ENCODE peak calls at places on chromosomes 2 and 18, in four cellular contexts. One of them, this sample, is unnamed.

GRCh38 chr18:4720498-4720897 is 265.4 kb upstream of the DLGAP1 start:
- DNase-seq in IMR-90: no peak
- DNase-seq in fibroblast of lung: no peak
- DNase-seq in thoracic aorta: no peak
- DNase-seq in this sample: no peak

GRCh38 chr2:112711356-112711755 is 9.5 kb upstream of the NT5DC4 start:
- DNase-seq in IMR-90: no peak
- DNase-seq in thoracic aorta: no peak
- DNase-seq in fibroblast of lung: no peak
- DNase-seq in this sample: no peak

GRCh38 chr2:119649364-119649917 is 29.6 kb upstream of the TMEM177 start:
- DNase-seq in IMR-90: peak; percentile 46
- DNase-seq in fibroblast of lung: peak; percentile 52
- DNase-seq in thoracic aorta: no peak
- DNase-seq in this sample: no peak

GRCh38 chr2:31270136-31270535 is 36.2 kb downstream of the EHD3 start:
- DNase-seq in thoracic aorta: no peak
- DNase-seq in fibroblast of lung: peak; percentile 24
- DNase-seq in IMR-90: peak; percentile 76
- DNase-seq in this sample: no peak

GRCh38 chr18:2906522-2907458 is 60.0 kb downstream of the EMILIN2 start:
- DNase-seq in thoracic aorta: no peak
- DNase-seq in IMR-90: no peak
- DNase-seq in fibroblast of lung: no peak
- DNase-seq in this sample: no peak

GRCh38 chr2:174711206-174711605 is 53.1 kb downstream of the CHRNA1 start:
- DNase-seq in thoracic aorta: no peak
- DNase-seq in fibroblast of lung: no peak
- DNase-seq in IMR-90: peak; percentile 84
- DNase-seq in this sample: no peak

GRCh38 chr2:236748385-236748784 is 178.8 kb downstream of the ACKR3 start:
- DNase-seq in IMR-90: no peak
- DNase-seq in thoracic aorta: no peak
- DNase-seq in fibroblast of lung: peak; percentile 25
- DNase-seq in this sample: no peak

GRCh38 chr2:165357758-165358157 is 111.7 kb upstream of the CSRNP3 start:
- DNase-seq in IMR-90: peak; percentile 74
- DNase-seq in thoracic aorta: no peak
- DNase-seq in fibroblast of lung: peak; percentile 87
- DNase-seq in this sample: no peak

GRCh38 chr2:46385786-46386577 is 88.8 kb downstream of the EPAS1 start:
- DNase-seq in fibroblast of lung: peak; percentile 88
- DNase-seq in IMR-90: peak; percentile 40
- DNase-seq in thoracic aorta: no peak
- DNase-seq in this sample: peak; percentile 59

GRCh38 chr2:208820289-208820688 is 413.7 kb downstream of the PTH2R start:
- DNase-seq in IMR-90: no peak
- DNase-seq in fibroblast of lung: no peak
- DNase-seq in thoracic aorta: no peak
- DNase-seq in this sample: no peak

GRCh38 chr18:29892960-29893558 is 1149.5 kb downstream of the DSC3 start:
- DNase-seq in fibroblast of lung: no peak
- DNase-seq in thoracic aorta: no peak
- DNase-seq in IMR-90: no peak
- DNase-seq in this sample: no peak
- TF ChIP-seq CTCF in fibroblast of lung: peak; percentile 33
- TF ChIP-seq CTCF in thoracic aorta: no peak
- TF ChIP-seq CTCF in IMR-90: peak; percentile 41
- TF ChIP-seq CTCF in this sample: peak; percentile 61

DNA sequence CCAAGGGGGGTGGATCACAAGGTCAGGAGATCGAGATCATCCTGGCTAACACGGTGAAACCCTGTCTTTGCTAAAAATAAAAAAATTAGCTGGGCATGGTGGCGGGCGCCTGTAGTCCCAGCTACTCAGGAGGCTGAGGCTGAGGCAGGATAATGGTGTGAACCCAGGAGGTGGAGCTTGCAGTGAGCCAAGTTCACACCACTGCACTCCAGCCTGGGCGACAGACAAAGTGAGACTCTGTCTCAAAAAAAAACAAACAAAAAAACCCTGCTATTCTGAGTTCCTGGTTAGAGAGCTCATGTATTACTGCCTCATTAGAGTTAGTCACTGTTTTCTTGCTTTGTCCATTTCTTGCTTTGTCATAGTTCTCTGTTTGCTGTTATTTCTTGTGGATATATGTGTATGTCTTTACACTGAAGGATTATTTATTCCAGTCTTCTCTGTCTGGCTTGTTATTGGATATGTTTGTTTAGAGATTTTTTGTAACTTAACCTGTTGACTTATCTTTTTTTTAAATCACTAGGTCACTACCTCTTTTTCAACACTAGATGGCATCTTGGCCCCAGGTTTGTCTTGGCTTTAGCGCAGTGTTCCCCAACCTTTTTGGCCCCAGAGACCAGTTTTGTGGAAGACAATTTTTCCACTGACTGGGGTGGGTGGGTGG is 17.0 kb downstream of the TTLL4 start:
- DNase-seq in IMR-90: peak; percentile 34
- DNase-seq in fibroblast of lung: peak; percentile 48
- DNase-seq in thoracic aorta: no peak
- DNase-seq in this sample: no peak
- TF ChIP-seq CTCF in IMR-90: peak; percentile 59
- TF ChIP-seq CTCF in fibroblast of lung: peak; percentile 49
- TF ChIP-seq CTCF in thoracic aorta: peak; percentile 45
- TF ChIP-seq CTCF in this sample: peak; percentile 38

DNA sequence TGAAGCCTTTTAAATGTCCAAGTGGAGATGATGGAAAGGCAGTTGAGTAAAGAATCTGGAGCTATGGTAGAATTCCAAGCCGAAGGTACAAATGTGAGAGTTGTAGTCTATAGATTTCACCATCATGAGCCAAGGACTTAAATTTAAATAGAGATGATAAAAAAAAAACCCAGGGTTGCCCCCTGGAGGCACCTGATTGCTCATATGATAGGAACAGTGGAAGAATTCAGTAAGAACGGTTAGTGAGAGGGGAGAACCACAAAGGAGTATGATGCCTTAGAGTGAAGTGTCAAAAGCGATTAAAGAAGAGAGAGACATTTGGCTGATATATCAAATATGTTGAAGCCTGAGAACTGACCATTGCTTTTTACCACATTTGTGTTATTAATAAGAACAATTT is 11.9 kb downstream of the NYAP2 start:
- DNase-seq in thoracic aorta: no peak
- DNase-seq in fibroblast of lung: no peak
- DNase-seq in IMR-90: no peak
- DNase-seq in this sample: no peak
- TF ChIP-seq CTCF in thoracic aorta: no peak
- TF ChIP-seq CTCF in fibroblast of lung: no peak
- TF ChIP-seq CTCF in IMR-90: no peak
- TF ChIP-seq CTCF in this sample: no peak

GRCh38 chr18:13374096-13374467 is 155.5 kb downstream of the LDLRAD4 start:
- DNase-seq in thoracic aorta: no peak
- DNase-seq in IMR-90: no peak
- DNase-seq in fibroblast of lung: no peak
- DNase-seq in this sample: peak; percentile 38

GRCh38 chr18:13374468-13375301 is 156.1 kb downstream of the LDLRAD4 start:
- DNase-seq in fibroblast of lung: no peak
- DNase-seq in thoracic aorta: no peak
- DNase-seq in IMR-90: no peak
- DNase-seq in this sample: peak; percentile 42

GRCh38 chr18:13376298-13376840 is 157.8 kb downstream of the LDLRAD4 start:
- DNase-seq in IMR-90: no peak
- DNase-seq in thoracic aorta: no peak
- DNase-seq in fibroblast of lung: no peak
- DNase-seq in this sample: no peak

GRCh38 chr18:13376841-13377351 is 158.3 kb downstream of the LDLRAD4 start:
- DNase-seq in thoracic aorta: no peak
- DNase-seq in IMR-90: no peak
- DNase-seq in fibroblast of lung: no peak
- DNase-seq in this sample: peak; percentile 80

GRCh38 chr18:13375302-13376255 is 157.0 kb downstream of the LDLRAD4 start:
- DNase-seq in fibroblast of lung: peak; percentile 81
- DNase-seq in IMR-90: peak; percentile 91
- DNase-seq in thoracic aorta: peak; percentile 79
- DNase-seq in this sample: peak; percentile 88
- TF ChIP-seq CTCF in fibroblast of lung: no peak
- TF ChIP-seq CTCF in IMR-90: no peak
- TF ChIP-seq CTCF in thoracic aorta: no peak
- TF ChIP-seq CTCF in this sample: peak; percentile 14

This sample was measured in osteocyte.